ENCODE peak calls at places on chromosomes 3 and 15, in seven cellular contexts. O, D, R, J, S, N and I are unnamed samples.
A peak's percentile ranks its signal among the peaks of the same experiment; 100 is the strongest.

GRCh38 chr15:63243101-63243500 is 34.3 kb upstream of the APH1B start:
- DNase-seq in R (no peak), D (no peak), S (no peak), O (no peak), J (no peak), N (no peak), I (no peak)

GRCh38 chr3:73459711-73460110 is 165.0 kb downstream of the PDZRN3 start:
- DNase-seq in S (no peak), R (no peak), D (no peak), N (no peak), O (no peak), J (no peak), I (no peak)

GRCh38 chr15:94246016-94246415 is 14.7 kb downstream of the MCTP2 start:
- DNase-seq in N (no peak), J (no peak), O (no peak), S (no peak), R (no peak), D (no peak), I (no peak)

GRCh38 chr3:46091046-46091445 is 63.8 kb upstream of the XCR1 start:
- DNase-seq in S (no peak), O (no peak), N (no peak), J (no peak), D (no peak), R (no peak), I (no peak)

GRCh38 chr15:63462053-63462452 is 42.3 kb upstream of the USP3 start:
- DNase-seq in N (no peak), R (peak; percentile 73), D (no peak), O (no peak), J (no peak), S (no peak), I (no peak)

GRCh38 chr15:100330629-100331215 is 11.1 kb downstream of the ADAMTS17 start:
- DNase-seq in J (no peak), R (no peak), O (no peak), N (no peak), D (no peak), S (no peak), I (no peak)

GRCh38 chr3:4596596-4596995 is 103.4 kb downstream of the ITPR1 start:
- DNase-seq in R (no peak), J (no peak), D (no peak), O (no peak), N (no peak), S (no peak), I (peak; percentile 30)

GRCh38 chr3:148269816-148270215 is 427.9 kb upstream of the AGTR1 start:
- DNase-seq in J (peak; percentile 66), O (no peak), N (no peak), D (no peak), R (no peak), S (no peak), I (peak; percentile 7)

GRCh38 chr3:113532698-113533533 is 561 bp downstream of the SIDT1 start:
- DNase-seq in O (no peak), S (peak; percentile 14), J (no peak), D (no peak), N (no peak), R (no peak), I (no peak)

GRCh38 chr3:179653777-179654117 is 907 bp downstream of the USP13 start:
- DNase-seq in D (no peak), R (no peak), O (no peak), S (no peak), N (no peak), J (peak; percentile 17), I (no peak)

GRCh38 chr3:159854500-159855124 is 134.0 kb upstream of the IL12A start:
- DNase-seq in O (peak; percentile 88), J (no peak), N (peak; percentile 75), R (peak; percentile 97), D (no peak), S (no peak), I (peak; percentile 91)

GRCh38 chr15:33852094-33852493 is 116.2 kb upstream of the CHRM5 start:
- DNase-seq in D (no peak), S (no peak), O (no peak), J (no peak), N (no peak), R (peak; percentile 7), I (no peak)

GRCh38 chr15:33545866-33546265 is 235.1 kb downstream of the RYR3 start:
- DNase-seq in J (no peak), D (no peak), R (no peak), N (no peak), O (no peak), S (no peak), I (no peak)

GRCh38 chr3:158571969-158572765 is 1.2 kb downstream of the MLF1 start:
- DNase-seq in R (no peak), D (no peak), J (no peak), O (no peak), N (no peak), S (no peak), I (no peak)

GRCh38 chr15:41852736-41853135 is 14.1 kb downstream of the PLA2G4B start:
- DNase-seq in J (no peak), R (no peak), S (no peak), D (no peak), N (no peak), O (no peak), I (no peak)

GRCh38 chr3:197022405-197023231 is 7.0 kb downstream of the MELTF start:
- DNase-seq in D (no peak), R (no peak), O (no peak), N (no peak), J (no peak), S (no peak), I (no peak)

GRCh38 chr15:85414037-85414436 is 33.6 kb downstream of the AKAP13 start:
- DNase-seq in D (no peak), N (no peak), O (no peak), J (no peak), S (no peak), R (no peak), I (no peak)

GRCh38 chr15:59918994-59919951 is 84.8 kb upstream of the FOXB1 start:
- DNase-seq in R (peak; percentile 55), D (peak; percentile 55), J (no peak), O (peak; percentile 16), N (peak; percentile 78), S (no peak), I (no peak)

GRCh38 chr3:58006661-58007060 is 1.6 kb upstream of the FLNB start:
- DNase-seq in O (no peak), D (no peak), R (no peak), N (peak; percentile 63), S (no peak), J (no peak), I (no peak)

GRCh38 chr3:16171825-16172224 is 2.7 kb upstream of the GALNT15 start:
- DNase-seq in D (no peak), S (no peak), N (no peak), J (no peak), R (no peak), O (no peak), I (no peak)

GRCh38 chr3:10580426-10580825 is 75.0 kb upstream of the ATP2B2 start:
- DNase-seq in N (no peak), D (no peak), O (no peak), S (no peak), R (no peak), J (no peak), I (no peak)

GRCh38 chr3:4887177-4887576 is 92.1 kb upstream of the BHLHE40 start:
- DNase-seq in N (no peak), J (no peak), R (no peak), S (no peak), O (no peak), D (no peak), I (no peak)

GRCh38 chr15:95620934-95621579 is 709.4 kb upstream of the NR2F2 start:
- DNase-seq in J (no peak), N (peak; percentile 45), S (no peak), D (no peak), R (no peak), O (no peak), I (no peak)

GRCh38 chr15:53611145-53611920 is 148.1 kb downstream of the WDR72 start:
- DNase-seq in S (no peak), J (no peak), R (no peak), N (no peak), O (peak; percentile 2), D (no peak), I (no peak)
- TF ChIP-seq CTCF in S (no peak), J (no peak), R (no peak), N (no peak), O (no peak), D (no peak), I (no peak)

DNA sequence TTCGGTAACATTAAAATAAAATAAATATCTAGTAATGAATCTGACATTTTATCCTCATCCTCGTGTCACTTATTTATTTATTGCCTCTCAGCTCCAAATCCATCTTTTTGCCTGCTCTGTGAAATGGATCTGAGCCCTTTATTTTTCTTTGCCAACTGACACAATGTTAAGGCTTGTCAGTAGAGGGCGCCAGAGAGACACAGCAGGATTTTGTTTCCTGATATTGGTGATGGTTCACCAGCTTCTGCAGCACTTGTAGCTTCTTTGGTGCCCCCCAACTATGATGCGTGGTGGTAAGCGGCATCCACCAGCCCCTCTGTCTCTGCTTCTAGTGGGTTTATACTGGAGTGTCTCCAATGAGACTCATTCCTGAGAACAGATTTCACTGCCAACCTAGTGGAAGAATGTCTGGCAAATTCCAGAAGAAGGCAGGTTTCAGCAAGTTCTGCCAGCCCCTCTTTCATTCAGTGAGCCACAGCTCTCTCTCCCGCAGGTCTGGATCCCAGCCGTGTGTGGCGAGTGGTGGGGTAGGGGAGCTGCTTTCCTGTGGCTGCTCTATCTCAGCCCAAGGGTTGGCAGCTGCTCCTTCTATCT is 472.0 kb upstream of the FRG2C start:
- DNase-seq in N (peak; percentile 62), J (peak; percentile 20), O (no peak), R (peak; percentile 35), S (peak; percentile 14), D (no peak), I (peak; percentile 33)
- TF ChIP-seq CTCF in N (peak; percentile 69), J (peak; percentile 55), O (peak; percentile 86), R (peak; percentile 94), S (peak; percentile 75), D (peak; percentile 76), I (peak; percentile 91)

DNA sequence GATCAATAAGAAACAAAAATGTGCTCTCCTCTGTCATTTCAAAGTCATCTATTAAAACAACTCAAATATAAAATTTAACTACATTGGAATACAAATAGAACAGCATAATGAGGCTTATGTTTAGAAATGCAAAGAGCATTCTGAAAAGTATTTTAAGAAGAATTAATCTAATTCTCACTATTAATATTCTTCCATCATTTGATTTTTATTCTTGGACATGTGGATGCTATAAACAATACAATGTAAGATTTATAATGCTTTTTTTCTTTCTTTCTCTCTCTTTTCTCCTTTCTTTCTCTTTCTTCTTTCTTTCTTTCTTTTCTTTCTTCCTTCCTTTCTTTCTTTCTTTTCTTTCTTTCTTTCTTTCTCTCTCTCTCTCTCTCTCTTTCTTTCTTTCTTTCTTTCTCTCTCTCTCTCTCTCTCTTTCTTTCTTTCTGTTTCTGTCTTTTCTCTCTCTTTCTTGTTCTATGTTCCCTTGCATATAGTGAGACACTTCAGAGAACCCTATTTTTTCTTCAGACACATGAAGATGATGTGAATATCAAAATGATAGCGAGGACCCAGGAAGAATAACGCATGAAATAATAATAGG is 32.6 kb upstream of the MEIS2 start:
- DNase-seq in S (no peak), N (no peak), D (no peak), O (no peak), R (no peak), J (no peak), I (no peak)
- TF ChIP-seq CTCF in S (no peak), N (no peak), D (no peak), O (no peak), R (no peak), J (no peak), I (no peak)

DNA sequence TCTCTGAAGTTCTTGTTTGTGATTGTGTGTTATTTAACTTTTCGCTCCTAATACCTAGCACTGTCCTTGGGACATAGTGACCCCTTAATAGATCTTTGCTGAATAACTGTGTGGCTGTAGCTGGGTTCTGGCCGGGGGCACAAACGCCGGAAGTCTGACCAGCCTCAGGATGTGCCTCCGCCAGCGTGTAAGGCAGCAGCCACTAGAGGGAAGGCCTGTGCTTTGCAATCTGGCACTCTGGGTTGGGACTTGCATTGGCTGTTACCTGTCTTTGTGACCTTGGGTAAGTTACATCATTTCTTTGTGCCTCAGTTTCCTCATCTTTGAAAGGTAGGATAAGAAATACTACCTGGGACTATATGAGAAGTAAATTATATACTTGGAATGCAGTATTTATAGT is 158.7 kb downstream of the GHSR start:
- DNase-seq in J (no peak), N (no peak), O (no peak), D (no peak), S (no peak), R (no peak), I (no peak)
- TF ChIP-seq CTCF in J (no peak), N (no peak), O (peak; percentile 25), D (peak; percentile 31), S (peak; percentile 41), R (peak; percentile 46), I (peak; percentile 40)